ENCODE peak calls at places on chromosome 1, in ten cellular contexts. One of them, this sample, is unnamed.

GRCh38 chr1:72371259-72372035 is 89.1 kb upstream of the NEGR1 start:
- DNase-seq in tibial nerve: no peak
- DNase-seq in stomach: no peak
- DNase-seq in sigmoid colon: no peak
- DNase-seq in ovary: no peak
- DNase-seq in suprapubic skin: no peak
- DNase-seq in A549: no peak
- DNase-seq in SK-N-SH: no peak
- DNase-seq in K562: no peak
- DNase-seq in GM12878: no peak
- DNase-seq in this sample: no peak

GRCh38 chr1:221994939-221995338 is 253.1 kb upstream of the DUSP10 start:
- DNase-seq in tibial nerve: no peak
- DNase-seq in stomach: no peak
- DNase-seq in sigmoid colon: no peak
- DNase-seq in ovary: no peak
- DNase-seq in suprapubic skin: no peak
- DNase-seq in A549: no peak
- DNase-seq in SK-N-SH: no peak
- DNase-seq in K562: no peak
- DNase-seq in GM12878: no peak
- DNase-seq in this sample: no peak

GRCh38 chr1:186636786-186637185 is 43.4 kb downstream of the PTGS2 start:
- DNase-seq in tibial nerve: no peak
- DNase-seq in stomach: no peak
- DNase-seq in sigmoid colon: no peak
- DNase-seq in ovary: no peak
- DNase-seq in suprapubic skin: no peak
- DNase-seq in A549: no peak
- DNase-seq in SK-N-SH: no peak
- DNase-seq in K562: no peak
- DNase-seq in GM12878: no peak
- DNase-seq in this sample: no peak

GRCh38 chr1:113073457-113073950 is 506 bp downstream of the LRIG2 start:
- DNase-seq in tibial nerve: no peak
- DNase-seq in stomach: peak; percentile 52
- DNase-seq in sigmoid colon: peak; percentile 80
- DNase-seq in ovary: no peak
- DNase-seq in suprapubic skin: no peak
- DNase-seq in A549: no peak
- DNase-seq in SK-N-SH: peak; percentile 75
- DNase-seq in K562: peak; percentile 74
- DNase-seq in GM12878: no peak
- DNase-seq in this sample: no peak

GRCh38 chr1:201938440-201939005 is 7.8 kb downstream of the LMOD1 start:
- DNase-seq in tibial nerve: no peak
- DNase-seq in stomach: no peak
- DNase-seq in sigmoid colon: no peak
- DNase-seq in ovary: no peak
- DNase-seq in suprapubic skin: no peak
- DNase-seq in A549: no peak
- DNase-seq in SK-N-SH: no peak
- DNase-seq in K562: no peak
- DNase-seq in GM12878: no peak
- DNase-seq in this sample: no peak

GRCh38 chr1:103265551-103265950 is 157.2 kb upstream of the COL11A1 start:
- DNase-seq in tibial nerve: no peak
- DNase-seq in stomach: no peak
- DNase-seq in sigmoid colon: no peak
- DNase-seq in ovary: no peak
- DNase-seq in suprapubic skin: no peak
- DNase-seq in A549: no peak
- DNase-seq in SK-N-SH: no peak
- DNase-seq in K562: no peak
- DNase-seq in GM12878: no peak
- DNase-seq in this sample: no peak

GRCh38 chr1:183877321-183877720 is 72.4 kb downstream of the RGL1 start:
- DNase-seq in tibial nerve: peak; percentile 76
- DNase-seq in stomach: peak; percentile 53
- DNase-seq in sigmoid colon: peak; percentile 90
- DNase-seq in ovary: peak; percentile 72
- DNase-seq in suprapubic skin: no peak
- DNase-seq in A549: no peak
- DNase-seq in SK-N-SH: no peak
- DNase-seq in K562: no peak
- DNase-seq in GM12878: no peak
- DNase-seq in this sample: peak; percentile 86

GRCh38 chr1:25178917-25179571 is 53.3 kb downstream of the SYF2 start:
- DNase-seq in tibial nerve: no peak
- DNase-seq in stomach: peak; percentile 54
- DNase-seq in sigmoid colon: no peak
- DNase-seq in ovary: no peak
- DNase-seq in suprapubic skin: peak; percentile 74
- DNase-seq in A549: no peak
- DNase-seq in SK-N-SH: no peak
- DNase-seq in K562: peak; percentile 7
- DNase-seq in GM12878: no peak
- DNase-seq in this sample: no peak

GRCh38 chr1:20964540-20965484 is 177.7 kb upstream of the HP1BP3 start:
- DNase-seq in tibial nerve: peak; percentile 5
- DNase-seq in stomach: no peak
- DNase-seq in sigmoid colon: no peak
- DNase-seq in ovary: no peak
- DNase-seq in suprapubic skin: no peak
- DNase-seq in A549: no peak
- DNase-seq in SK-N-SH: no peak
- DNase-seq in K562: no peak
- DNase-seq in GM12878: peak; percentile 63
- DNase-seq in this sample: no peak

GRCh38 chr1:54464031-54464476 is 57.9 kb upstream of the SSBP3 start:
- DNase-seq in tibial nerve: no peak
- DNase-seq in stomach: no peak
- DNase-seq in sigmoid colon: peak; percentile 25
- DNase-seq in ovary: no peak
- DNase-seq in suprapubic skin: peak; percentile 52
- DNase-seq in A549: no peak
- DNase-seq in SK-N-SH: peak; percentile 11
- DNase-seq in K562: no peak
- DNase-seq in GM12878: no peak
- DNase-seq in this sample: no peak

GRCh38 chr1:53314606-53315005 is 13.3 kb downstream of the LRP8 start:
- DNase-seq in tibial nerve: no peak
- DNase-seq in stomach: no peak
- DNase-seq in sigmoid colon: no peak
- DNase-seq in ovary: no peak
- DNase-seq in suprapubic skin: no peak
- DNase-seq in A549: no peak
- DNase-seq in SK-N-SH: peak; percentile 15
- DNase-seq in K562: no peak
- DNase-seq in GM12878: no peak
- DNase-seq in this sample: no peak

GRCh38 chr1:102886638-102887037 is 221.7 kb downstream of the COL11A1 start:
- DNase-seq in tibial nerve: no peak
- DNase-seq in stomach: no peak
- DNase-seq in sigmoid colon: no peak
- DNase-seq in ovary: no peak
- DNase-seq in suprapubic skin: no peak
- DNase-seq in A549: no peak
- DNase-seq in SK-N-SH: no peak
- DNase-seq in K562: no peak
- DNase-seq in GM12878: no peak
- DNase-seq in this sample: no peak

GRCh38 chr1:109275706-109276345 is 7.1 kb downstream of the PSRC1 start:
- DNase-seq in tibial nerve: no peak
- DNase-seq in stomach: no peak
- DNase-seq in sigmoid colon: no peak
- DNase-seq in ovary: no peak
- DNase-seq in suprapubic skin: peak; percentile 73
- DNase-seq in A549: no peak
- DNase-seq in SK-N-SH: peak; percentile 71
- DNase-seq in K562: peak; percentile 49
- DNase-seq in GM12878: no peak
- DNase-seq in this sample: no peak

GRCh38 chr1:230913496-230913895 is 45.2 kb upstream of the C1orf198 start:
- DNase-seq in tibial nerve: no peak
- DNase-seq in stomach: no peak
- DNase-seq in sigmoid colon: no peak
- DNase-seq in ovary: no peak
- DNase-seq in suprapubic skin: no peak
- DNase-seq in A549: no peak
- DNase-seq in SK-N-SH: no peak
- DNase-seq in K562: no peak
- DNase-seq in GM12878: no peak
- DNase-seq in this sample: no peak

GRCh38 chr1:43881415-43881814 is 52.2 kb upstream of the ARTN start:
- DNase-seq in tibial nerve: no peak
- DNase-seq in stomach: no peak
- DNase-seq in sigmoid colon: no peak
- DNase-seq in ovary: no peak
- DNase-seq in suprapubic skin: no peak
- DNase-seq in A549: no peak
- DNase-seq in SK-N-SH: peak; percentile 62
- DNase-seq in K562: no peak
- DNase-seq in GM12878: no peak
- DNase-seq in this sample: no peak

GRCh38 chr1:43880604-43881003 is 53.0 kb upstream of the ARTN start:
- DNase-seq in tibial nerve: no peak
- DNase-seq in stomach: no peak
- DNase-seq in sigmoid colon: no peak
- DNase-seq in ovary: no peak
- DNase-seq in suprapubic skin: no peak
- DNase-seq in A549: no peak
- DNase-seq in SK-N-SH: no peak
- DNase-seq in K562: no peak
- DNase-seq in GM12878: no peak
- DNase-seq in this sample: no peak

GRCh38 chr1:43878854-43879253 is 54.7 kb upstream of the ARTN start:
- DNase-seq in tibial nerve: no peak
- DNase-seq in stomach: no peak
- DNase-seq in sigmoid colon: no peak
- DNase-seq in ovary: no peak
- DNase-seq in suprapubic skin: no peak
- DNase-seq in A549: no peak
- DNase-seq in SK-N-SH: no peak
- DNase-seq in K562: no peak
- DNase-seq in GM12878: no peak
- DNase-seq in this sample: no peak

GRCh38 chr1:43879414-43879813 is 54.2 kb upstream of the ARTN start:
- DNase-seq in tibial nerve: no peak
- DNase-seq in stomach: no peak
- DNase-seq in sigmoid colon: no peak
- DNase-seq in ovary: no peak
- DNase-seq in suprapubic skin: no peak
- DNase-seq in A549: no peak
- DNase-seq in SK-N-SH: no peak
- DNase-seq in K562: no peak
- DNase-seq in GM12878: no peak
- DNase-seq in this sample: no peak

GRCh38 chr1:43879996-43880395 is 53.6 kb upstream of the ARTN start:
- DNase-seq in tibial nerve: no peak
- DNase-seq in stomach: no peak
- DNase-seq in sigmoid colon: no peak
- DNase-seq in ovary: no peak
- DNase-seq in suprapubic skin: no peak
- DNase-seq in A549: no peak
- DNase-seq in SK-N-SH: no peak
- DNase-seq in K562: no peak
- DNase-seq in GM12878: no peak
- DNase-seq in this sample: no peak
- H3K27ac ChIP-seq in tibial nerve: no peak overlapping the region
- H3K27ac ChIP-seq in stomach: no peak overlapping the region
- H3K27ac ChIP-seq in sigmoid colon: no peak overlapping the region
- H3K27ac ChIP-seq in ovary: no peak overlapping the region
- H3K27ac ChIP-seq in suprapubic skin: no peak overlapping the region
- H3K27ac ChIP-seq in A549: no peak overlapping the region
- H3K27ac ChIP-seq in SK-N-SH: no peak overlapping the region
- H3K27ac ChIP-seq in K562: no peak overlapping the region
- H3K27ac ChIP-seq in GM12878: no peak overlapping the region
- H3K27ac ChIP-seq in this sample: no peak overlapping the region

DNA sequence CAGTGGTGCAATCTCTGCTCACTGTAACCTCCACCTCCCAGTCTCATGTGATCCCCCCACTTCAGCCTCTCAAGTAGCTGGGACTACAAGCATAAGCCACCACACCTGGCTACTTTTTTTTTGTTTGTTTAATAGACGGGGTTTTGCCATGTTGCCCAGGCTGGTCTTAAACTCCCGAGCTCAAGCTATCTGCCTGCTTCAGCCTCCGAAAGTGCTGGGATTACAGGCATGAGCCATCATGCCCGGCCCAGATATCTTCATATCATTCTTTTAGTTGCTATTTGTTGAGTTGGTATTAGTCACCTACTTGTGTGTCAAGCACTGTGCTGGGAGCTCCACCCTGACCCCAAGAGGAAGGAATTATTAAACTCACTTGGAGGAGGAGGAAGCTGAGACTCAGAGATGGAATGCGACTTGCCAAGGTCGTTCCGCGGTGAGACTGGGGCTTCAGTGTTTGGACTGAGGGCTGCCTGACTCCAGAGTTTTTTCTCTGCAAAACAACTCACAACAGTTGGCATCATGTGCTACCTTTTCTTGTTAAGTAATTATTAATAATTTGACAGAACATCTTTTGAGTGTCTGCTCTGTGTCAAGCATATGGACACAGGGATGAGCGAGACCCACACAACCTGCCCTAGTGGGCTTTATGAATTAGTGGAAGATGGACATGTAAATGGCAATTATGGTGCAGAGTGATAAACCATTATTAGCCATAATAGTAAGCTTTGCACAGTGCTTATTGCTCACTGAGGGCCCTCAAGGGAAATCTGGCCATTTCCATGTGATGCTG is 132.0 kb downstream of the FOXD2 start:
- DNase-seq in tibial nerve: peak; percentile 59
- DNase-seq in stomach: peak; percentile 65
- DNase-seq in sigmoid colon: no peak
- DNase-seq in ovary: no peak
- DNase-seq in suprapubic skin: no peak
- DNase-seq in A549: peak; percentile 86
- DNase-seq in SK-N-SH: no peak
- DNase-seq in K562: no peak
- DNase-seq in GM12878: no peak
- DNase-seq in this sample: peak; percentile 76
- TF ChIP-seq EP300 in tibial nerve: no peak
- TF ChIP-seq EP300 in stomach: no peak
- TF ChIP-seq EP300 in sigmoid colon: no peak
- TF ChIP-seq EP300 in ovary: no peak
- TF ChIP-seq EP300 in suprapubic skin: no peak
- TF ChIP-seq EP300 in A549: no peak
- TF ChIP-seq EP300 in SK-N-SH: no peak
- TF ChIP-seq EP300 in K562: no peak
- TF ChIP-seq EP300 in GM12878: no peak
- TF ChIP-seq EP300 in this sample: no peak

GRCh38 chr1:164786980-164787833 is 228.2 kb downstream of the PBX1 start:
- DNase-seq in tibial nerve: peak; percentile 79
- DNase-seq in stomach: peak; percentile 85
- DNase-seq in sigmoid colon: peak; percentile 95
- DNase-seq in ovary: peak; percentile 89
- DNase-seq in suprapubic skin: peak; percentile 90
- DNase-seq in A549: peak; percentile 88
- DNase-seq in SK-N-SH: peak; percentile 89
- DNase-seq in K562: peak; percentile 89
- DNase-seq in GM12878: no peak
- DNase-seq in this sample: peak; percentile 84
- H3K27ac ChIP-seq in tibial nerve: no peak overlapping the region
- H3K27ac ChIP-seq in stomach: peak overlapping the region; percentile 35
- H3K27ac ChIP-seq in sigmoid colon: peak overlapping the region; percentile 72
- H3K27ac ChIP-seq in ovary: peak overlapping the region; percentile 60
- H3K27ac ChIP-seq in suprapubic skin: peak overlapping the region; percentile 44
- H3K27ac ChIP-seq in A549: peak overlapping the region; percentile 89
- H3K27ac ChIP-seq in SK-N-SH: no peak overlapping the region
- H3K27ac ChIP-seq in K562: no peak overlapping the region
- H3K27ac ChIP-seq in GM12878: no peak overlapping the region
- H3K27ac ChIP-seq in this sample: no peak overlapping the region

GRCh38 chr1:220315070-220315839 is 43.0 kb upstream of the RAB3GAP2 start:
- DNase-seq in tibial nerve: peak; percentile 48
- DNase-seq in stomach: no peak
- DNase-seq in sigmoid colon: no peak
- DNase-seq in ovary: no peak
- DNase-seq in suprapubic skin: no peak
- DNase-seq in A549: no peak
- DNase-seq in SK-N-SH: no peak
- DNase-seq in K562: no peak
- DNase-seq in GM12878: no peak
- DNase-seq in this sample: no peak
- TF ChIP-seq EP300 in tibial nerve: no peak
- TF ChIP-seq EP300 in stomach: no peak
- TF ChIP-seq EP300 in sigmoid colon: no peak
- TF ChIP-seq EP300 in ovary: no peak
- TF ChIP-seq EP300 in suprapubic skin: no peak
- TF ChIP-seq EP300 in A549: no peak
- TF ChIP-seq EP300 in SK-N-SH: no peak
- TF ChIP-seq EP300 in K562: no peak
- TF ChIP-seq EP300 in GM12878: no peak
- TF ChIP-seq EP300 in this sample: no peak